ENCODE peak calls at places on chromosomes 12 and 14, in five cellular contexts. X is NCI-H146; R is naive B cell; A is NAMALWA; U is stimulated activated CD4-positive, alpha-beta T cell treated with anti-CD3 and anti-CD28 coated beads, Interleukin-12 subunit alpha, Interleukin-12 subunit beta, amount 100 ng/mL, for 4 hours. I is an unnamed sample.

GRCh38 chr14:84751745-84752144 is 778.2 kb upstream of the FLRT2 start:
- DNase-seq in A (no peak), X (no peak), U (no peak), R (no peak), I (no peak)

GRCh38 chr12:63814146-63814774 is 30.2 kb upstream of the SRGAP1 start:
- DNase-seq in U (no peak), R (no peak), X (peak), A (no peak), I (no peak)

GRCh38 chr14:50001999-50002925 is 109.4 kb downstream of the ARF6 start:
- DNase-seq in A (peak), X (no peak), R (peak), U (peak), I (no peak)

GRCh38 chr12:58425481-58426392 is 484.4 kb downstream of the ATP23 start:
- DNase-seq in A (no peak), U (no peak), R (no peak), X (peak), I (peak)

GRCh38 chr12:50043854-50044253 is 13.5 kb upstream of the ASIC1 start:
- DNase-seq in U (no peak), R (no peak), A (no peak), X (no peak), I (no peak)

GRCh38 chr12:62627181-62627580 is 160.6 kb downstream of the MON2 start:
- DNase-seq in R (no peak), U (no peak), A (no peak), X (no peak), I (no peak)

GRCh38 chr12:111636209-111636928 is 37.3 kb upstream of the ATXN2 start:
- DNase-seq in R (no peak), A (no peak), X (no peak), U (no peak), I (no peak)

GRCh38 chr12:85089792-85090191 is 53.6 kb downstream of the LRRIQ1 start:
- DNase-seq in R (no peak), A (no peak), X (no peak), U (no peak), I (no peak)

GRCh38 chr14:100192250-100192671 is 32.8 kb upstream of the DEGS2 start:
- DNase-seq in X (no peak), U (no peak), R (no peak), A (no peak), I (no peak)